ENCODE peak calls at places on chromosomes 12 and 14, in eight cellular contexts. A, G, C, U, N, W, T and L are unnamed samples.

GRCh38 chr14:74882103-74882920 is 596 bp downstream of the DLST start:
- DNase-seq in G (peak; percentile 29), A (peak; percentile 43), W (peak; percentile 75), T (peak; percentile 30), C (peak; percentile 57), U (no peak), N (peak; percentile 54), L (peak; percentile 51)

GRCh38 chr14:104425171-104425681 is 154.3 kb upstream of the C14orf180 start:
- DNase-seq in G (peak; percentile 27), U (no peak), W (no peak), C (no peak), A (no peak), T (no peak), N (no peak), L (no peak)

GRCh38 chr14:104292084-104292970 is 153.9 kb downstream of the KIF26A start:
- DNase-seq in A (no peak), N (no peak), C (no peak), U (no peak), W (no peak), G (no peak), T (peak; percentile 20), L (no peak)

GRCh38 chr14:31357279-31357678 is 63.1 kb downstream of the HEATR5A start:
- DNase-seq in W (peak; percentile 28), A (no peak), T (no peak), N (no peak), G (no peak), C (no peak), U (no peak), L (no peak)

GRCh38 chr14:47846008-47846407 is 170.6 kb upstream of the MDGA2 start:
- DNase-seq in T (no peak), N (no peak), C (no peak), W (no peak), U (no peak), G (no peak), A (no peak), L (no peak)

GRCh38 chr14:74401504-74402241 is 24.3 kb downstream of the SYNDIG1L start:
- DNase-seq in G (peak; percentile 63), N (peak; percentile 39), W (no peak), T (peak; percentile 39), U (no peak), C (peak; percentile 80), A (no peak), L (no peak)

GRCh38 chr12:47835017-47835830 is 15.5 kb upstream of the HDAC7 start:
- DNase-seq in N (no peak), C (no peak), A (no peak), G (no peak), W (no peak), T (no peak), U (no peak), L (no peak)

GRCh38 chr12:112627851-112628250 is 163.7 kb upstream of the RPH3A start:
- DNase-seq in T (no peak), W (no peak), U (no peak), G (no peak), N (no peak), A (no peak), C (no peak), L (no peak)

GRCh38 chr12:3416670-3417069 is 74.3 kb upstream of the PRMT8 start:
- DNase-seq in W (no peak), U (no peak), C (no peak), T (no peak), N (no peak), A (no peak), G (no peak), L (no peak)

GRCh38 chr12:123938679-123939480 is 33.8 kb downstream of the CCDC92 start:
- DNase-seq in U (no peak), T (peak; percentile 46), G (peak; percentile 70), N (no peak), W (no peak), A (peak; percentile 18), C (no peak), L (no peak)

GRCh38 chr12:88179436-88180014 is 37.4 kb downstream of the TMTC3 start:
- DNase-seq in A (no peak), T (no peak), N (no peak), U (no peak), W (no peak), C (no peak), G (no peak), L (no peak)

GRCh38 chr12:132201391-132202120 is 57.3 kb downstream of the NOC4L start:
- DNase-seq in C (no peak), N (no peak), T (no peak), W (no peak), U (no peak), A (no peak), G (no peak), L (no peak)

GRCh38 chr12:45572114-45572513 is 157.4 kb upstream of the ARID2 start:
- DNase-seq in C (no peak), G (no peak), N (no peak), T (no peak), W (no peak), U (no peak), A (no peak), L (no peak)

GRCh38 chr14:23633160-23633701 is 2.9 kb upstream of the DHRS2 start:
- DNase-seq in N (no peak), U (no peak), W (no peak), G (peak; percentile 36), A (peak; percentile 18), T (no peak), C (no peak), L (no peak)

GRCh38 chr14:29805415-29806123 is 122.1 kb downstream of the PRKD1 start:
- DNase-seq in A (no peak), W (peak; percentile 91), U (no peak), C (no peak), T (no peak), G (no peak), N (peak; percentile 73), L (peak; percentile 99)

GRCh38 chr14:34750670-34751069 is 36.3 kb upstream of the CFL2 start:
- DNase-seq in W (peak; percentile 81), G (no peak), C (no peak), U (no peak), N (no peak), T (no peak), A (no peak), L (peak; percentile 69)

GRCh38 chr12:29743801-29744200 is 39.9 kb downstream of the TMTC1 start:
- DNase-seq in C (no peak), A (no peak), N (no peak), W (peak; percentile 97), U (peak; percentile 99), G (no peak), T (peak; percentile 22), L (peak; percentile 85)

GRCh38 chr14:22886500-22887259 is 3.7 kb downstream of the REM2 start:
- DNase-seq in A (peak; percentile 66), W (peak; percentile 64), C (peak; percentile 72), U (no peak), T (peak; percentile 64), G (peak; percentile 93), N (peak; percentile 38), L (peak; percentile 61)

GRCh38 chr14:75222208-75222701 is 45.8 kb upstream of the TMED10 start:
- DNase-seq in G (no peak), N (peak; percentile 58), W (peak; percentile 99), T (no peak), A (no peak), C (no peak), U (no peak), L (peak; percentile 94)

GRCh38 chr12:44457465-44457864 is 418.6 kb downstream of the NELL2 start:
- DNase-seq in C (no peak), G (no peak), T (no peak), A (no peak), W (no peak), U (no peak), N (no peak), L (no peak)

GRCh38 chr12:47816646-47817271 is 2.9 kb downstream of the HDAC7 start:
- DNase-seq in U (no peak), C (no peak), G (peak; percentile 76), W (no peak), N (no peak), T (peak; percentile 44), A (no peak), L (no peak)

GRCh38 chr14:94441531-94442205 is 10.9 kb downstream of the SERPINA11 start:
- DNase-seq in U (no peak), G (no peak), C (no peak), N (no peak), A (no peak), W (no peak), T (no peak), L (no peak)

GRCh38 chr12:38144601-38145436 is 171.8 kb upstream of the ALG10B start:
- DNase-seq in W (no peak), G (no peak), U (no peak), N (no peak), A (no peak), T (no peak), C (no peak), L (no peak)

GRCh38 chr14:64705406-64706118 is 1.3 kb downstream of the PLEKHG3 start:
- DNase-seq in A (no peak), U (no peak), G (peak; percentile 46), T (peak; percentile 28), C (no peak), N (peak; percentile 66), W (no peak), L (no peak)

GRCh38 chr12:7667025-7667575 is 1.4 kb upstream of the APOBEC1 start:
- DNase-seq in W (no peak), N (no peak), U (no peak), C (no peak), A (peak; percentile 31), T (no peak), G (no peak), L (no peak)

GRCh38 chr12:126912111-126912510 is 1354.9 kb upstream of the TMEM132C start:
- DNase-seq in A (no peak), W (no peak), T (no peak), N (no peak), U (no peak), G (no peak), C (no peak), L (no peak)

GRCh38 chr14:82655770-82656169 is 1122.1 kb upstream of the SEL1L start:
- DNase-seq in N (no peak), G (no peak), U (no peak), T (no peak), A (no peak), C (no peak), W (no peak), L (no peak)

GRCh38 chr12:114684098-114684869 is at the start of gene TBX3:
- DNase-seq in C (peak; percentile 36), T (peak; percentile 96), N (peak; percentile 93), W (peak; percentile 99), A (peak; percentile 97), G (peak; percentile 95), U (peak; percentile 35), L (peak; percentile 100)